ENCODE peak calls at places on chromosome 15, in nine cellular contexts. C is Ammon's horn; O is HT1080; U is endothelial cell; Q is natural killer cell treated with Interleukin-12 subunit alpha and Interleukin-12 subunit beta and Interleukin-15 and Interleukin-18, amount 100 ng/mL, for 72 hours; N is GDM1; B is NCI-H460; V is RWPE1; T is foreskin fibroblast. L is an unnamed sample.

GRCh38 chr15:70201376-70201775 is 103.7 kb upstream of the TLE3 start:
- DNase-seq in C (no peak), O (no peak), U (no peak), Q (no peak), N (no peak), B (no peak), V (no peak), T (no peak), L (no peak)

GRCh38 chr15:92683511-92683834 is 27.9 kb upstream of the FAM174B start:
- DNase-seq in C (peak; percentile 63), O (no peak), U (peak; percentile 71), Q (no peak), N (no peak), B (peak; percentile 70), V (no peak), T (no peak), L (no peak)

GRCh38 chr15:69082041-69082502 is 67.6 kb downstream of the NOX5 start:
- DNase-seq in C (no peak), O (no peak), U (no peak), Q (no peak), N (no peak), B (no peak), V (no peak), T (peak; percentile 70), L (no peak)

GRCh38 chr15:90402230-90402629 is 14.2 kb downstream of the IQGAP1 start:
- DNase-seq in C (peak; percentile 30), O (peak; percentile 94), U (no peak), Q (no peak), N (no peak), B (peak; percentile 52), V (peak; percentile 74), T (peak; percentile 91), L (no peak)

GRCh38 chr15:39270976-39271375 is 309.9 kb upstream of the THBS1 start:
- DNase-seq in C (no peak), O (peak; percentile 97), U (no peak), Q (no peak), N (no peak), B (no peak), V (peak; percentile 38), T (peak; percentile 74), L (no peak)

GRCh38 chr15:67548532-67548852 is 6.0 kb downstream of the MAP2K5 start:
- DNase-seq in C (no peak), O (no peak), U (no peak), Q (no peak), N (no peak), B (no peak), V (no peak), T (no peak), L (no peak)

GRCh38 chr15:31330111-31330785 is 3.6 kb downstream of the KLF13 start:
- DNase-seq in C (no peak), O (no peak), U (no peak), Q (no peak), N (no peak), B (no peak), V (no peak), T (no peak), L (no peak)

GRCh38 chr15:90004671-90005070 is 3.5 kb downstream of the ZNF710 start:
- DNase-seq in C (peak; percentile 43), O (peak; percentile 91), U (no peak), Q (no peak), N (peak; percentile 24), B (no peak), V (peak; percentile 93), T (peak; percentile 97), L (no peak)

GRCh38 chr15:56215769-56216168 is 27.9 kb downstream of the RFX7 start:
- DNase-seq in C (no peak), O (peak; percentile 63), U (no peak), Q (no peak), N (no peak), B (no peak), V (no peak), T (peak; percentile 37), L (no peak)

GRCh38 chr15:55819397-55820034 is 76.6 kb upstream of the PRTG start:
- DNase-seq in C (no peak), O (no peak), U (no peak), Q (no peak), N (no peak), B (no peak), V (no peak), T (no peak), L (no peak)

GRCh38 chr15:39595621-39596221 is 14.8 kb downstream of the THBS1 start:
- DNase-seq in C (no peak), O (no peak), U (no peak), Q (no peak), N (no peak), B (no peak), V (no peak), T (peak; percentile 18), L (no peak)

GRCh38 chr15:70453238-70453637 is 310.1 kb downstream of the UACA start:
- DNase-seq in C (no peak), O (no peak), U (no peak), Q (no peak), N (no peak), B (no peak), V (no peak), T (no peak), L (no peak)

GRCh38 chr15:87263296-87263695 is 993.2 kb downstream of the NTRK3 start:
- DNase-seq in C (no peak), O (no peak), U (no peak), Q (no peak), N (no peak), B (no peak), V (no peak), T (no peak), L (no peak)

GRCh38 chr15:39919740-39920509 is at the start of gene GPR176:
- DNase-seq in C (peak; percentile 31), O (peak; percentile 91), U (peak; percentile 45), Q (peak; percentile 65), N (no peak), B (no peak), V (peak; percentile 48), T (peak; percentile 97), L (peak; percentile 38)

GRCh38 chr15:78016860-78017259 is 60.7 kb downstream of the TBC1D2B start:
- DNase-seq in C (no peak), O (no peak), U (no peak), Q (no peak), N (no peak), B (no peak), V (no peak), T (no peak), L (no peak)

GRCh38 chr15:48782911-48783310 is 28.0 kb downstream of the CEP152 start:
- DNase-seq in C (no peak), O (no peak), U (no peak), Q (no peak), N (no peak), B (no peak), V (no peak), T (no peak), L (no peak)

GRCh38 chr15:69298697-69299441 is at the start of gene PAQR5:
- DNase-seq in C (no peak), O (peak; percentile 22), U (peak; percentile 14), Q (no peak), N (peak; percentile 71), B (no peak), V (peak; percentile 71), T (peak; percentile 70), L (peak; percentile 39)

GRCh38 chr15:45126535-45127158 is 3.0 kb downstream of the DUOXA1 start:
- DNase-seq in C (no peak), O (peak; percentile 11), U (peak; percentile 39), Q (no peak), N (peak; percentile 10), B (peak; percentile 39), V (no peak), T (peak; percentile 63), L (no peak)

GRCh38 chr15:55742498-55742926 is 440 bp downstream of the PRTG start:
- DNase-seq in C (peak; percentile 12), O (peak; percentile 29), U (peak; percentile 49), Q (no peak), N (peak; percentile 13), B (no peak), V (no peak), T (peak; percentile 67), L (peak; percentile 23)

GRCh38 chr15:73881539-73882320 is 8.4 kb downstream of the TBC1D21 start:
- DNase-seq in C (no peak), O (no peak), U (no peak), Q (no peak), N (no peak), B (no peak), V (no peak), T (no peak), L (no peak)

GRCh38 chr15:98755138-98755537 is 106.8 kb downstream of the IGF1R start:
- DNase-seq in C (no peak), O (peak; percentile 23), U (no peak), Q (no peak), N (no peak), B (no peak), V (peak; percentile 22), T (no peak), L (no peak)

GRCh38 chr15:56815247-56815646 is 81.9 kb upstream of the ZNF280D start:
- DNase-seq in C (no peak), O (peak; percentile 94), U (no peak), Q (no peak), N (no peak), B (no peak), V (no peak), T (no peak), L (no peak)

GRCh38 chr15:63987979-63988378 is 58.3 kb downstream of the DAPK2 start:
- DNase-seq in C (no peak), O (no peak), U (no peak), Q (no peak), N (no peak), B (no peak), V (no peak), T (no peak), L (no peak)

GRCh38 chr15:40847225-40847961 is 3.5 kb downstream of the SPINT1 start:
- DNase-seq in C (peak; percentile 77), O (peak; percentile 54), U (peak; percentile 45), Q (peak; percentile 12), N (peak; percentile 93), B (no peak), V (peak; percentile 78), T (peak; percentile 17), L (peak; percentile 55)

GRCh38 chr15:42270996-42271395 is 2.0 kb upstream of the GANC start:
- DNase-seq in C (no peak), O (no peak), U (no peak), Q (no peak), N (no peak), B (no peak), V (no peak), T (no peak), L (no peak)

GRCh38 chr15:67472957-67473356 is 48.0 kb upstream of the C15orf61 start:
- DNase-seq in C (no peak), O (no peak), U (no peak), Q (no peak), N (no peak), B (no peak), V (no peak), T (peak; percentile 40), L (no peak)

GRCh38 chr15:58690703-58691102 is 58.8 kb downstream of the ADAM10 start:
- DNase-seq in C (no peak), O (no peak), U (no peak), Q (no peak), N (no peak), B (no peak), V (no peak), T (no peak), L (no peak)

GRCh38 chr15:78000089-78000926 is 77.2 kb downstream of the TBC1D2B start:
- DNase-seq in C (peak; percentile 78), O (peak; percentile 40), U (peak; percentile 92), Q (peak; percentile 76), N (peak; percentile 46), B (peak; percentile 86), V (peak; percentile 27), T (peak; percentile 68), L (peak; percentile 89)

GRCh38 chr15:22811640-22812039 is 25.2 kb downstream of the NIPA1 start:
- DNase-seq in C (peak; percentile 91), O (no peak), U (peak; percentile 46), Q (no peak), N (no peak), B (peak; percentile 48), V (no peak), T (peak; percentile 52), L (no peak)

GRCh38 chr15:99562238-99562637 is 3.5 kb upstream of the MEF2A start:
- DNase-seq in C (peak; percentile 10), O (no peak), U (no peak), Q (no peak), N (peak; percentile 77), B (no peak), V (no peak), T (no peak), L (no peak)

GRCh38 chr15:25534293-25534692 is 95.5 kb upstream of the UBE3A start:
- DNase-seq in C (no peak), O (no peak), U (no peak), Q (no peak), N (no peak), B (no peak), V (no peak), T (no peak), L (no peak)

L was measured in germinal center.